ENCODE peak calls at places on chromosomes 3 and 15, in six cellular contexts. B, D, V, Q, U and J are unnamed samples.

GRCh38 chr3:147809206-147809605 is 400.0 kb downstream of the ZIC1 start:
- DNase-seq in U (no peak), Q (no peak), B (no peak), D (no peak), V (no peak), J (no peak)

GRCh38 chr3:138327831-138328230 is 1.8 kb downstream of the NME9 start:
- DNase-seq in V (no peak), D (no peak), U (peak; percentile 96), B (no peak), Q (no peak), J (no peak)

GRCh38 chr3:73542127-73542526 is 82.6 kb downstream of the PDZRN3 start:
- DNase-seq in D (no peak), U (peak; percentile 28), B (no peak), V (no peak), Q (no peak), J (no peak)

GRCh38 chr15:91047545-91048199 is 25.3 kb upstream of the VPS33B start:
- DNase-seq in Q (no peak), U (no peak), V (peak; percentile 4), D (no peak), B (no peak), J (no peak)

GRCh38 chr15:48579945-48580671 is 65.4 kb downstream of the FBN1 start:
- DNase-seq in Q (no peak), V (peak; percentile 35), D (no peak), B (no peak), U (no peak), J (no peak)

GRCh38 chr3:62131620-62132019 is 241.7 kb downstream of the FEZF2 start:
- DNase-seq in B (no peak), D (no peak), V (no peak), U (peak; percentile 15), Q (no peak), J (no peak)

GRCh38 chr3:98343647-98344507 is 9.8 kb upstream of the OR5K4 start:
- DNase-seq in B (no peak), D (peak; percentile 53), U (peak; percentile 62), Q (no peak), V (peak; percentile 29), J (peak; percentile 50)

GRCh38 chr3:66410976-66411375 is 89.8 kb downstream of the LRIG1 start:
- DNase-seq in D (no peak), U (no peak), B (no peak), Q (no peak), V (no peak), J (no peak)

GRCh38 chr3:185677146-185677829 is 91.2 kb downstream of the SENP2 start:
- DNase-seq in D (no peak), B (no peak), Q (no peak), V (peak; percentile 61), U (peak; percentile 96), J (peak; percentile 81)

GRCh38 chr15:78368671-78369070 is 28.5 kb downstream of the CRABP1 start:
- DNase-seq in U (no peak), V (no peak), B (no peak), Q (no peak), D (peak; percentile 50), J (no peak)

GRCh38 chr3:47374587-47374986 is 6.2 kb upstream of the PTPN23 start:
- DNase-seq in V (no peak), Q (no peak), U (no peak), B (no peak), D (no peak), J (no peak)

GRCh38 chr3:141039573-141039972 is 11.6 kb upstream of the SPSB4 start:
- DNase-seq in D (no peak), V (no peak), Q (no peak), B (no peak), U (peak; percentile 31), J (no peak)

GRCh38 chr3:44130249-44130648 is 111.4 kb upstream of the TOPAZ1 start:
- DNase-seq in V (no peak), D (no peak), U (no peak), B (no peak), Q (no peak), J (no peak)

GRCh38 chr15:63157891-63158431 is 684 bp upstream of the RPS27L start:
- DNase-seq in B (peak; percentile 14), V (peak; percentile 66), Q (no peak), U (peak; percentile 43), D (peak; percentile 49), J (peak; percentile 70)

GRCh38 chr3:112302061-112302830 is 8.2 kb upstream of the SLC9C1 start:
- DNase-seq in Q (no peak), D (no peak), U (no peak), B (no peak), V (no peak), J (no peak)

GRCh38 chr15:85581495-85581894 is 201.1 kb downstream of the AKAP13 start:
- DNase-seq in D (no peak), V (no peak), U (no peak), B (no peak), Q (no peak), J (no peak)